ENCODE peak calls at places on chromosome 16, in four cellular contexts. F, G, K and T are unnamed samples.
A peak's percentile ranks its signal among the peaks of the same experiment; 100 is the strongest.

GRCh38 chr16:9297437-9298113 is 206.1 kb downstream of the HAPSTR1 start:
- DNase-seq in G (peak; percentile 25), K (no peak), F (peak; percentile 1), T (no peak)

GRCh38 chr16:84084570-84085270 is 32.0 kb downstream of the MBTPS1 start:
- DNase-seq in G (no peak), K (peak; percentile 52), F (peak; percentile 59), T (peak; percentile 86)

GRCh38 chr16:86281435-86281834 is 228.9 kb upstream of the FOXF1 start:
- DNase-seq in G (no peak), F (no peak), K (no peak), T (no peak)

GRCh38 chr16:14186007-14186953 is 115.2 kb downstream of the MRTFB start:
- DNase-seq in K (peak; percentile 83), F (peak; percentile 80), G (peak; percentile 30), T (peak; percentile 55)

GRCh38 chr16:11306997-11307638 is 26.0 kb upstream of the PRM1 start:
- DNase-seq in K (no peak), G (no peak), F (no peak), T (no peak)

GRCh38 chr16:13393816-13394215 is 492.4 kb downstream of the SHISA9 start:
- DNase-seq in G (no peak), F (no peak), K (no peak), T (no peak)

GRCh38 chr16:30028438-30029093 is 2.5 kb downstream of the TLCD3B start:
- DNase-seq in G (no peak), K (no peak), F (no peak), T (no peak)

GRCh38 chr16:30656974-30657865 is 1.0 kb upstream of the FBRS start:
- DNase-seq in F (no peak), G (no peak), K (no peak), T (no peak)

GRCh38 chr16:84755004-84755672 is 55.3 kb downstream of the USP10 start:
- DNase-seq in F (no peak), G (no peak), K (no peak), T (no peak)

GRCh38 chr16:84119368-84119767 is 2.6 kb upstream of the MBTPS1 start:
- DNase-seq in G (no peak), K (no peak), F (no peak), T (no peak)

GRCh38 chr16:78689031-78689430 is 589.6 kb downstream of the WWOX start:
- DNase-seq in F (peak; percentile 16), G (peak; percentile 42), K (no peak), T (no peak)

GRCh38 chr16:50606431-50607050 is 58.3 kb downstream of the NKD1 start:
- DNase-seq in K (no peak), G (no peak), F (no peak), T (no peak)

GRCh38 chr16:88320947-88321634 is 61.7 kb upstream of the ZNF469 start:
- DNase-seq in F (no peak), K (no peak), G (no peak), T (peak; percentile 48)

DNA sequence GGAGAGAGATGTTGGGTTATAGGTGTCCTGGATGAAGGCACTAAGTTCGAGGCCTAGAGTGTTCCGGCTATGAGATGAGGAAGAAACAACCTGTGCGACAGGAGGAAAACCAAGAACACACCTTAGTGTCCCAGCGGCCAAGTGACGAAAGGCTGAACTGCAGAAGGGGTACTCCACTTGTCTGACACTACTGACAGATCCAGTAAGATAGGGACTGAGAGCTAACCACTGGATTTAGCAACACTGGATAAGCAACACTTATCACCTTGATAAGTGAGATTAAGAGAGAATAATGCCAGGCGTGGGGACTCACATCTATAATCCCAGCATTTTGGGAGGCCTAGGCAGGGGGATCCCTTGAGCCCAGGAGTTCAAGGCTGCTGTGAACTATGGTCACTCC is 7.1 kb downstream of the XPO6 start:
- DNase-seq in F (no peak), G (no peak), K (no peak), T (no peak)
- H3K4me3 ChIP-seq in F (no peak overlapping the region), G (no peak overlapping the region), K (no peak overlapping the region), T (no peak overlapping the region)

GRCh38 chr16:66523861-66524354 is 26.0 kb downstream of the TK2 start:
- DNase-seq in K (no peak), G (no peak), F (no peak), T (peak; percentile 90)
- H3K4me3 ChIP-seq in K (no peak overlapping the region), G (no peak overlapping the region), F (no peak overlapping the region), T (peak overlapping the region; percentile 28)

GRCh38 chr16:2819939-2820835 is 3.1 kb downstream of the PRSS21 start:
- DNase-seq in K (no peak), G (no peak), F (no peak), T (no peak)

GRCh38 chr16:2822158-2822495 is 5.1 kb downstream of the PRSS21 start:
- DNase-seq in G (peak; percentile 4), K (no peak), F (no peak), T (no peak)

GRCh38 chr16:2820836-2821482 is 3.9 kb downstream of the PRSS21 start:
- DNase-seq in G (no peak), K (no peak), F (no peak), T (no peak)

GRCh38 chr16:2819179-2819938 is 2.3 kb downstream of the PRSS21 start:
- DNase-seq in F (no peak), G (no peak), K (no peak), T (no peak)

DNA sequence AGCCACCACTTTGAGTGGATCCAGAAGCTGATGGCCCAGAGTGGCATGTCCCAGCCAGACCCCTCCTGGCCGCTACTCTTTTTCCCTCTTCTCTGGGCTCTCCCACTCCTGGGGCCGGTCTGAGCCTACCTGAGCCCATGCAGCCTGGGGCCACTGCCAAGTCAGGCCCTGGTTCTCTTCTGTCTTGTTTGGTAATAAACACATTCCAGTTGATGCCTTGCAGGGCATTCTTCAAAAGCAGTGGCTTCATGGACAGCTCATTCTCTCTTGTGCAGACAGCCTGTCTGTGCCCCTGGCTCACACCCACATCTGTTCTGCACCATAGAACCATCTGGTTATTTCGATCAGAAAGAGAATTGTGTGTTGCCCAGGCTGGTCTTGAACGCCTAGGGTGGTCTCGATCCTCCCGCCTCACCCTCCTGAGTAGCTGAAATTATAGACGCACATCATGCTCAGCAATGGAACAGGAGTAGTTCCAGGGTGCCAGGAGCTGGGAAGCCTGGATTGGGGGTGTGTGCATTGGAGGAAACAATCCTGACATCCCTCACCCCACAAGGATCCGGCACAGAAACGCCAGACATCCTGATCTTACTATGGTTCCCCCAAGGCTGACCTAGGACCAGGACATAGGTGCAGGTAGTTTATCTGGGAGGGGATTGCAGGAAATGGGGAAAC is 4.6 kb downstream of the PRSS21 start:
- DNase-seq in G (peak; percentile 1), F (no peak), K (peak; percentile 35), T (no peak)
- H3K4me3 ChIP-seq in G (no peak overlapping the region), F (no peak overlapping the region), K (no peak overlapping the region), T (no peak overlapping the region)

DNA sequence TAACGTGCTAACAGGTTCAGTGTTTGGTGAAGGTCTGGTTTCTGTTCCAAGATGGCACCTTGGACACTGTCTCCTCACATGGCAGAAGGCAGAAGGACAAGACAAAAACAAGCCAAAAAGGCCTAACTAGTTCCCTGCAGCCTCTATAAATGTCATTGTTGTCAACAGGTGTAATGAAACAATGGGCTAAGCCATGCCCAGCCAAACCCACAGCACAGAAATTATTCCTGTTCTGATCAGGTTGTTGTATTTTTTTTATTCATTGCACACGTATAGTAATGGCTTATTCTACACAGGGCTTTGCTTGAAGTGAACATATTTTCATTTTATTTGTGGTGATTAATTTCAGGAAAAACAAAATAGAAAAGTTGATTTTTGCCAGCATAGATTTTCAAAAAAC is 16.1 kb upstream of the NUP93 start:
- DNase-seq in F (no peak), K (no peak), G (no peak), T (no peak)
- H3K4me3 ChIP-seq in F (no peak overlapping the region), K (no peak overlapping the region), G (no peak overlapping the region), T (no peak overlapping the region)

GRCh38 chr16:80900593-80900954 is 96.2 kb upstream of the CDYL2 start:
- DNase-seq in K (no peak), F (no peak), G (no peak), T (no peak)
- H3K4me3 ChIP-seq in K (no peak overlapping the region), F (peak overlapping the region; percentile 45), G (no peak overlapping the region), T (no peak overlapping the region)